ENCODE peak calls at places on chromosomes 7 and 10, in seven cellular contexts. F is fibroblast of mammary gland, V is AML-193, A is endothelial cell, I is SK-MEL-5, J is H4, P is IMR-90. X is an unnamed sample.

GRCh38 chr10:73911553-73912004 is 647 bp downstream of the PLAU start:
- DNase-seq in F (no peak), V (peak), A (no peak), I (no peak), J (no peak), P (peak), X (no peak)

GRCh38 chr10:119282446-119282845 is 75.1 kb downstream of the GRK5 start:
- DNase-seq in F (no peak), V (no peak), A (no peak), I (no peak), J (no peak), P (no peak), X (no peak)

GRCh38 chr10:115918812-115919211 is 354.2 kb downstream of the GFRA1 start:
- DNase-seq in F (peak), V (no peak), A (no peak), I (no peak), J (no peak), P (peak), X (no peak)

GRCh38 chr7:42292991-42293521 is 56.0 kb upstream of the GLI3 start:
- DNase-seq in F (no peak), V (no peak), A (no peak), I (peak), J (peak), P (no peak), X (no peak)

GRCh38 chr7:158957921-158958471 is 101.6 kb downstream of the DYNC2I1 start:
- DNase-seq in F (no peak), V (no peak), A (no peak), I (no peak), J (no peak), P (no peak), X (peak)

GRCh38 chr10:113563306-113564088 is 10.6 kb downstream of the HABP2 start:
- DNase-seq in F (peak), V (peak), A (peak), I (peak), J (peak), P (peak), X (peak)

GRCh38 chr7:3695602-3696001 is 394.6 kb downstream of the SDK1 start:
- DNase-seq in F (peak), V (no peak), A (no peak), I (peak), J (no peak), P (no peak), X (no peak)

GRCh38 chr7:137572071-137572784 is 228.7 kb upstream of the PTN start:
- DNase-seq in F (peak), V (no peak), A (no peak), I (peak), J (no peak), P (no peak), X (no peak)

GRCh38 chr7:120373174-120373573 is 100.2 kb downstream of the KCND2 start:
- DNase-seq in F (no peak), V (no peak), A (no peak), I (no peak), J (no peak), P (no peak), X (no peak)

GRCh38 chr10:73529089-73529832 is 33.4 kb upstream of the PPP3CB start:
- DNase-seq in F (peak), V (peak), A (peak), I (peak), J (peak), P (peak), X (peak)

GRCh38 chr7:106071356-106071998 is 40.6 kb downstream of the SYPL1 start:
- DNase-seq in F (no peak), V (peak), A (peak), I (peak), J (no peak), P (no peak), X (no peak)

GRCh38 chr7:131186816-131187215 is 140.9 kb upstream of the MKLN1 start:
- DNase-seq in F (no peak), V (no peak), A (no peak), I (no peak), J (no peak), P (no peak), X (no peak)

GRCh38 chr10:70925377-70926214 is 37.2 kb upstream of the PCBD1 start:
- DNase-seq in F (peak), V (peak), A (peak), I (peak), J (no peak), P (no peak), X (no peak)

GRCh38 chr10:50375051-50375452 is 123.7 kb upstream of the ASAH2 start:
- DNase-seq in F (no peak), V (peak), A (no peak), I (no peak), J (no peak), P (no peak), X (no peak)